ENCODE peak calls at places on chromosomes 5 and 9, in eight cellular contexts. Z, V, M, S, T, U, D and Y are unnamed samples.

GRCh38 chr5:5474961-5475360 is 52.5 kb downstream of the ICE1 start:
- DNase-seq in Z (no peak), V (no peak), M (no peak), S (no peak), T (no peak), U (no peak), D (no peak), Y (no peak)

GRCh38 chr5:52746539-52746938 is 41.2 kb upstream of the ITGA1 start:
- DNase-seq in Z (no peak), V (no peak), M (no peak), S (peak), T (no peak), U (no peak), D (no peak), Y (no peak)

GRCh38 chr5:134247411-134247810 is 21.5 kb upstream of the PPP2CA start:
- DNase-seq in Z (peak), V (no peak), M (no peak), S (peak), T (no peak), U (no peak), D (no peak), Y (no peak)

GRCh38 chr5:177511796-177512675 is 2.4 kb upstream of the DOK3 start:
- DNase-seq in Z (no peak), V (no peak), M (no peak), S (no peak), T (no peak), U (no peak), D (no peak), Y (no peak)

GRCh38 chr5:59040007-59040803 is 457.3 kb downstream of the RAB3C start:
- DNase-seq in Z (peak), V (no peak), M (no peak), S (no peak), T (no peak), U (no peak), D (no peak), Y (no peak)

GRCh38 chr9:77759391-77759790 is 111.3 kb upstream of the GNA14 start:
- DNase-seq in Z (no peak), V (no peak), M (no peak), S (no peak), T (no peak), U (no peak), D (no peak), Y (no peak)

GRCh38 chr9:20611751-20612287 is 10.5 kb downstream of the MLLT3 start:
- DNase-seq in Z (peak), V (no peak), M (no peak), S (peak), T (no peak), U (no peak), D (no peak), Y (no peak)

GRCh38 chr5:35476046-35476445 is 141.6 kb upstream of the SPEF2 start:
- DNase-seq in Z (no peak), V (no peak), M (no peak), S (no peak), T (no peak), U (no peak), D (no peak), Y (no peak)

GRCh38 chr9:16627967-16628366 is 242.5 kb downstream of the BNC2 start:
- DNase-seq in Z (no peak), V (no peak), M (no peak), S (peak), T (peak), U (no peak), D (peak), Y (no peak)

GRCh38 chr5:43400082-43400481 is 12.1 kb downstream of the CCL28 start:
- DNase-seq in Z (no peak), V (no peak), M (no peak), S (peak), T (no peak), U (no peak), D (no peak), Y (no peak)

GRCh38 chr9:134712922-134713321 is 71.3 kb downstream of the COL5A1 start:
- DNase-seq in Z (no peak), V (no peak), M (no peak), S (no peak), T (no peak), U (no peak), D (no peak), Y (no peak)

GRCh38 chr5:82924241-82924989 is 152.8 kb downstream of the TMEM167A start:
- DNase-seq in Z (no peak), V (no peak), M (no peak), S (no peak), T (no peak), U (no peak), D (no peak), Y (no peak)

GRCh38 chr9:121478816-121479676 is 20.6 kb downstream of the GGTA1 start:
- DNase-seq in Z (peak), V (no peak), M (no peak), S (no peak), T (no peak), U (peak), D (no peak), Y (no peak)

GRCh38 chr5:35919191-35919590 is 19.2 kb downstream of the CAPSL start:
- DNase-seq in Z (no peak), V (no peak), M (no peak), S (peak), T (no peak), U (no peak), D (peak), Y (no peak)

GRCh38 chr5:142748568-142749249 is 21.5 kb upstream of the ARHGAP26 start:
- DNase-seq in Z (peak), V (peak), M (peak), S (no peak), T (peak), U (no peak), D (no peak), Y (no peak)

GRCh38 chr5:148403344-148403743 is 19.6 kb downstream of the FBXO38 start:
- DNase-seq in Z (no peak), V (no peak), M (no peak), S (no peak), T (no peak), U (no peak), D (no peak), Y (no peak)

GRCh38 chr5:36744041-36744677 is 132.4 kb upstream of the NIPBL start:
- DNase-seq in Z (peak), V (no peak), M (no peak), S (no peak), T (peak), U (no peak), D (peak), Y (no peak)

GRCh38 chr9:90095682-90096081 is 490.9 kb downstream of the GADD45G start:
- DNase-seq in Z (no peak), V (no peak), M (no peak), S (no peak), T (peak), U (no peak), D (no peak), Y (no peak)

GRCh38 chr5:79416499-79416898 is 97.4 kb downstream of the HOMER1 start:
- DNase-seq in Z (no peak), V (no peak), M (no peak), S (peak), T (peak), U (no peak), D (peak), Y (peak)

GRCh38 chr5:6404129-6404528 is 25.8 kb upstream of the MED10 start:
- DNase-seq in Z (no peak), V (no peak), M (no peak), S (peak), T (no peak), U (no peak), D (peak), Y (no peak)

GRCh38 chr5:123099514-123100151 is 10.6 kb downstream of the PRDM6 start:
- DNase-seq in Z (peak), V (no peak), M (no peak), S (no peak), T (no peak), U (no peak), D (no peak), Y (no peak)

GRCh38 chr9:94300470-94301301 is 27.8 kb downstream of the NUTM2F start:
- DNase-seq in Z (no peak), V (no peak), M (no peak), S (no peak), T (peak), U (no peak), D (no peak), Y (no peak)

GRCh38 chr5:156835905-156836304 is 14.2 kb upstream of the PPP1R2B start:
- DNase-seq in Z (peak), V (no peak), M (no peak), S (no peak), T (no peak), U (no peak), D (peak), Y (no peak)

GRCh38 chr9:16915126-16915831 is 44.8 kb upstream of the BNC2 start:
- DNase-seq in Z (no peak), V (no peak), M (no peak), S (no peak), T (no peak), U (peak), D (no peak), Y (no peak)

GRCh38 chr5:173217626-173218397 is 17.2 kb downstream of the NKX2-5 start:
- DNase-seq in Z (peak), V (no peak), M (no peak), S (no peak), T (no peak), U (no peak), D (no peak), Y (no peak)

GRCh38 chr9:72315510-72316287 is 49.3 kb downstream of the ZFAND5 start:
- DNase-seq in Z (peak), V (no peak), M (no peak), S (peak), T (peak), U (peak), D (peak), Y (no peak)

GRCh38 chr9:132486706-132487350 is 76.8 kb downstream of the CFAP77 start:
- DNase-seq in Z (no peak), V (peak), M (peak), S (no peak), T (peak), U (no peak), D (no peak), Y (peak)

GRCh38 chr9:131385296-131385695 is 8.6 kb upstream of the PRRC2B start:
- DNase-seq in Z (no peak), V (no peak), M (no peak), S (no peak), T (no peak), U (no peak), D (no peak), Y (no peak)

GRCh38 chr9:89179920-89180667 is 1.5 kb upstream of the SHC3 start:
- DNase-seq in Z (peak), V (peak), M (no peak), S (peak), T (peak), U (peak), D (peak), Y (no peak)

GRCh38 chr5:72817076-72817476 is 615 bp downstream of the TNPO1 start:
- DNase-seq in Z (no peak), V (peak), M (no peak), S (peak), T (peak), U (peak), D (no peak), Y (peak)

GRCh38 chr5:178367351-178368120 is 134.9 kb upstream of the PHYKPL start:
- DNase-seq in Z (no peak), V (no peak), M (no peak), S (no peak), T (no peak), U (no peak), D (no peak), Y (no peak)

GRCh38 chr5:171980729-171981128 is 25.7 kb downstream of the FBXW11 start:
- DNase-seq in Z (no peak), V (no peak), M (no peak), S (no peak), T (no peak), U (no peak), D (no peak), Y (no peak)

GRCh38 chr5:41193462-41194166 is 19.7 kb downstream of the C6 start:
- DNase-seq in Z (no peak), V (no peak), M (no peak), S (peak), T (peak), U (peak), D (no peak), Y (no peak)

GRCh38 chr5:136424835-136425694 is 59.7 kb upstream of the TRPC7 start:
- DNase-seq in Z (peak), V (peak), M (no peak), S (peak), T (peak), U (peak), D (peak), Y (peak)

GRCh38 chr5:58240286-58240685 is 219.6 kb downstream of the PLK2 start:
- DNase-seq in Z (no peak), V (no peak), M (no peak), S (peak), T (no peak), U (no peak), D (no peak), Y (no peak)

GRCh38 chr9:123434619-123435240 is 78.7 kb downstream of the CRB2 start:
- DNase-seq in Z (peak), V (no peak), M (no peak), S (no peak), T (no peak), U (no peak), D (no peak), Y (no peak)

GRCh38 chr5:176574297-176574591 is 25.1 kb downstream of the CDHR2 start:
- DNase-seq in Z (no peak), V (no peak), M (no peak), S (no peak), T (no peak), U (no peak), D (no peak), Y (no peak)